ENCODE peak calls at places on chromosomes 2 and 18, in nine cellular contexts. V is cardiac muscle cell; E is CD8-positive, alpha-beta T cell; W is lung; N is fibroblast of the aortic adventitia; G is tibial nerve; I is AG09309; F is fibroblast of villous mesenchyme; Z is OCI-LY7. M is an unnamed sample.

GRCh38 chr2:70613510-70613909 is 59.9 kb upstream of the TGFA start:
- DNase-seq in V (no peak), E (no peak), W (no peak), N (no peak), G (no peak), I (no peak), F (no peak), Z (no peak), M (no peak)

GRCh38 chr18:74652392-74652988 is 54.8 kb downstream of the ZNF407 start:
- DNase-seq in V (peak), E (no peak), W (no peak), N (peak), G (no peak), I (peak), F (peak), Z (peak), M (no peak)

GRCh38 chr2:172885996-172886395 is 150.4 kb downstream of the RAPGEF4 start:
- DNase-seq in V (no peak), E (no peak), W (no peak), N (no peak), G (no peak), I (no peak), F (peak), Z (no peak), M (no peak)

GRCh38 chr2:165280356-165280755 is 41.1 kb downstream of the SCN2A start:
- DNase-seq in V (no peak), E (no peak), W (no peak), N (no peak), G (no peak), I (no peak), F (no peak), Z (no peak), M (no peak)

GRCh38 chr2:46239847-46240181 is 57.4 kb upstream of the EPAS1 start:
- DNase-seq in V (no peak), E (peak), W (no peak), N (no peak), G (no peak), I (no peak), F (no peak), Z (no peak), M (peak)

GRCh38 chr18:58781627-58782194 is 83.0 kb upstream of the ZNF532 start:
- DNase-seq in V (peak), E (peak), W (peak), N (peak), G (peak), I (peak), F (peak), Z (peak), M (peak)

GRCh38 chr2:226660524-226660923 is 139.1 kb downstream of the IRS1 start:
- DNase-seq in V (peak), E (no peak), W (peak), N (peak), G (peak), I (peak), F (peak), Z (no peak), M (no peak)

GRCh38 chr2:189709761-189710160 is 35.3 kb downstream of the ANKAR start:
- DNase-seq in V (no peak), E (no peak), W (no peak), N (no peak), G (no peak), I (no peak), F (no peak), Z (no peak), M (no peak)

GRCh38 chr2:207830778-207831549 is 61.3 kb upstream of the FZD5 start:
- DNase-seq in V (no peak), E (no peak), W (no peak), N (no peak), G (no peak), I (no peak), F (no peak), Z (no peak), M (no peak)

GRCh38 chr18:59690216-59691045 is 6.8 kb downstream of the CCBE1 start:
- DNase-seq in V (no peak), E (no peak), W (no peak), N (no peak), G (no peak), I (no peak), F (peak), Z (no peak), M (no peak)

GRCh38 chr2:79910643-79911042 is 393.9 kb downstream of the LRRTM1 start:
- DNase-seq in V (no peak), E (no peak), W (no peak), N (no peak), G (no peak), I (no peak), F (no peak), Z (no peak), M (no peak)

GRCh38 chr2:186256540-186256939 is 229.5 kb upstream of the ZC3H15 start:
- DNase-seq in V (peak), E (no peak), W (no peak), N (peak), G (no peak), I (peak), F (peak), Z (peak), M (no peak)

GRCh38 chr18:11512096-11513030 is 97.0 kb upstream of the SLC35G4 start:
- DNase-seq in V (peak), E (no peak), W (no peak), N (peak), G (no peak), I (no peak), F (peak), Z (peak), M (no peak)
- H3K4me3 ChIP-seq in V (no peak), E (no peak), W (no peak), N (no peak), G (no peak), I (no peak), F (no peak), Z (peak), M (peak)

GRCh38 chr18:40159141-40160017 is 1795.7 kb upstream of the PIK3C3 start:
- DNase-seq in V (peak), E (no peak), W (no peak), N (no peak), G (no peak), I (no peak), F (peak), Z (no peak), M (no peak)
- TF ChIP-seq CTCF in V (peak), E (no peak), W (no peak), N (no peak), G (peak), I (peak), F (peak), Z (peak), M (peak)

GRCh38 chr2:113276216-113276905 is 2.4 kb downstream of the PAX8 start:
- DNase-seq in V (no peak), E (no peak), W (no peak), N (no peak), G (no peak), I (no peak), F (no peak), Z (no peak), M (no peak)
- H3K4me3 ChIP-seq in V (no peak), E (no peak), W (no peak), N (no peak), G (no peak), I (no peak), F (no peak), Z (no peak), M (no peak)

GRCh38 chr2:127096718-127097470 is 10.1 kb downstream of the BIN1 start:
- DNase-seq in V (no peak), E (no peak), W (no peak), N (no peak), G (no peak), I (no peak), F (no peak), Z (no peak), M (no peak)

GRCh38 chr2:127097471-127097765 is 9.5 kb downstream of the BIN1 start:
- DNase-seq in V (no peak), E (no peak), W (no peak), N (no peak), G (no peak), I (no peak), F (no peak), Z (no peak), M (no peak)

GRCh38 chr2:127100261-127101047 is 6.5 kb downstream of the BIN1 start:
- DNase-seq in V (peak), E (no peak), W (no peak), N (peak), G (no peak), I (no peak), F (peak), Z (no peak), M (no peak)

GRCh38 chr2:127097841-127098651 is 8.9 kb downstream of the BIN1 start:
- DNase-seq in V (no peak), E (no peak), W (no peak), N (no peak), G (no peak), I (no peak), F (no peak), Z (no peak), M (no peak)

DNA sequence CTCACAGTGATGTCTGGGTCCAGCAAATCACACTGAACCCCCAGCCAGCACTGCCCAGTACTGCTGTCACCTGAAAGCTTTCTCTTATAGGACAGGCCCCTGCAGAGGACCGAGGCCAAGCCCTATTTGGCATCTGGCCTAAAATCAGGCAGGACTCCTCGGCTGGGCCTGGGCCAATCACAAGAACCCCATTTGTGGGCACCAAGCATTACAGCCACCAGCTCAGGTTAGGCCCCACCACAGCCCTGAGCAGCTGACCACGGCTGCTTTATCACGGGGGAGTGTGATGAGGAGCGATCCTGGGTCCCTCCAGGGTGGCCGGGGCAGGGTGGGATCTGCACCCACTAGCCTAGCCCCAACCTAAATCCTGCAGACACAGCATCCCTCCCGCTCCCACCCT is 8.2 kb downstream of the BIN1 start:
- DNase-seq in V (no peak), E (no peak), W (no peak), N (no peak), G (no peak), I (no peak), F (no peak), Z (no peak), M (no peak)
- TF ChIP-seq CTCF in V (no peak), E (no peak), W (no peak), N (no peak), G (no peak), I (no peak), F (no peak), Z (no peak), M (no peak)

DNA sequence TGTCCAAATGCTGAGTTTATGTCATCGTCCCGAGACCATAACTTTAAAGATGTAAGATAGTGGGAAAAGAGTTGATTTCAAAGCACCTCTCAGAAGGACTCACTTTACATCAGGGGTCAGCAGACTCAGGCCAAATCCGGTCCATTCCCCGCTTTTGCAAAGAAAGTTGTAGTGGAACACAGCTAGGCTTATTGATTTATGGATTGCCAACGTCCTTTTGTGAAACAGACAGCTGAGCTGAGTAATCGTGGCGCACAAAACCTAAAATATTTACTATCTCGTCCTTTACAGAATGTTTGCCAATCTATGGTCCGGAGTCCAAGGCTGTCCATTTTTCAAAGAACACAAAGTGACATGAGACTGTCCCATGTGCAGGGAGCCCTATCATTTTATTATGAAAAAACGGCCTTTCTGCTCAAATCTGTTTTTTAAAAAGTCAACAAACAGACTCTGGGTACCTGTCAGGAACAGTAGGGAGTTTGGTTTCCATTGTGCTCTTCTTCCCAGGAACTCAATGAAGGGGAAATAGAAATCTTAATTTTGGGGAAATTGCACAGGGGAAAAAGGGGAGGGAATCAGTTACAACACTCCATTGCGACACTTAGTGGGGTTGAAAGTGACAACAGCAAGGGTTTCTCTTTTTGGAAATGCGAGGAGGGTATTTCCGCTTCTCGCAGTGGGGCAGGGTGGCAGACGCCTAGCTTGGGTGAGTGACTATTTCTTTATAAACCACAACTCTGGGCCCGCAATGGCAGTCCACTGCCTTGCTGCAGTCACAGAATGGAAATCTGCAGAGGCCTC is at the start of gene IL1RN:
- DNase-seq in V (no peak), E (no peak), W (peak), N (no peak), G (no peak), I (no peak), F (no peak), Z (no peak), M (no peak)
- H3K4me3 ChIP-seq in V (no peak), E (no peak), W (no peak), N (no peak), G (no peak), I (no peak), F (no peak), Z (no peak), M (no peak)

GRCh38 chr2:98505311-98505808 is 60.7 kb downstream of the INPP4A start:
- DNase-seq in V (no peak), E (no peak), W (no peak), N (no peak), G (no peak), I (no peak), F (peak), Z (no peak), M (no peak)
- TF ChIP-seq CTCF in V (no peak), E (no peak), W (no peak), N (no peak), G (no peak), I (no peak), F (no peak), Z (no peak), M (no peak)

M was measured in GM12864.